ENCODE peak calls at places on chromosome 3, in eight cellular contexts. I is left lung, V is astrocyte of the cerebellum, K is fibroblast of lung, D is MM.1S, Q is IMR-90, E is Calu3, H is ovary. L is an unnamed sample.

GRCh38 chr3:152636651-152637050 is 198.3 kb upstream of the P2RY1 start:
- DNase-seq in I (no peak), K (no peak), E (no peak), V (no peak), Q (no peak), H (no peak), D (no peak), L (no peak)

GRCh38 chr3:80408322-80408721 is 640.5 kb upstream of the ROBO1 start:
- DNase-seq in H (no peak), K (no peak), Q (no peak), I (no peak), V (no peak), D (no peak), E (no peak), L (no peak)

GRCh38 chr3:112365636-112366035 is 32.7 kb downstream of the CD200 start:
- DNase-seq in V (no peak), K (peak; percentile 60), Q (no peak), H (no peak), I (no peak), E (no peak), D (no peak), L (no peak)

GRCh38 chr3:41710646-41711388 is 251.1 kb downstream of the ULK4 start:
- DNase-seq in I (no peak), Q (peak; percentile 83), H (no peak), K (peak; percentile 92), D (no peak), E (no peak), V (peak; percentile 85), L (peak; percentile 64)

GRCh38 chr3:81829946-81830345 is 68.5 kb upstream of the GBE1 start:
- DNase-seq in D (no peak), K (no peak), H (no peak), E (no peak), I (no peak), V (no peak), Q (no peak), L (no peak)

GRCh38 chr3:13886593-13887129 is 6.8 kb upstream of the WNT7A start:
- DNase-seq in I (no peak), H (no peak), V (no peak), D (no peak), E (no peak), K (no peak), Q (no peak), L (no peak)

GRCh38 chr3:41327718-41328117 is 128.4 kb downstream of the CTNNB1 start:
- DNase-seq in I (no peak), H (no peak), Q (peak; percentile 26), K (peak; percentile 55), V (no peak), E (peak; percentile 34), D (no peak), L (no peak)

GRCh38 chr3:14335774-14336413 is 66.5 kb upstream of the SLC6A6 start:
- DNase-seq in V (no peak), Q (no peak), D (peak; percentile 32), E (no peak), K (no peak), I (no peak), H (no peak), L (no peak)

GRCh38 chr3:50323614-50324199 is 1.2 kb upstream of the HYAL2 start:
- DNase-seq in Q (no peak), V (no peak), K (no peak), H (no peak), I (no peak), E (no peak), D (no peak), L (no peak)

GRCh38 chr3:14143826-14144225 is 19.0 kb downstream of the TMEM43 start:
- DNase-seq in D (no peak), I (no peak), K (peak; percentile 95), H (peak; percentile 62), Q (peak; percentile 94), V (peak; percentile 93), E (peak; percentile 34), L (peak; percentile 92)

GRCh38 chr3:186057594-186057993 is 51.3 kb downstream of the ETV5 start:
- DNase-seq in V (peak; percentile 49), K (peak; percentile 93), D (no peak), Q (peak; percentile 97), I (no peak), E (no peak), H (no peak), L (peak; percentile 77)

GRCh38 chr3:193262707-193263106 is 21.7 kb downstream of the PLAAT1 start:
- DNase-seq in E (no peak), Q (no peak), K (no peak), V (no peak), I (no peak), D (no peak), H (no peak), L (no peak)

GRCh38 chr3:126371096-126371705 is 14.0 kb upstream of the KLF15 start:
- DNase-seq in K (no peak), H (peak; percentile 6), V (no peak), I (no peak), Q (no peak), E (no peak), D (no peak), L (no peak)

GRCh38 chr3:82281205-82281604 is 519.8 kb upstream of the GBE1 start:
- DNase-seq in V (peak; percentile 5), E (no peak), D (no peak), I (no peak), H (no peak), Q (no peak), K (peak; percentile 18), L (no peak)

GRCh38 chr3:138781012-138781470 is 53.7 kb downstream of the PIK3CB start:
- DNase-seq in K (no peak), V (no peak), E (no peak), I (no peak), D (peak; percentile 83), Q (no peak), H (no peak), L (no peak)

GRCh38 chr3:31039145-31039544 is 144.7 kb upstream of the GADL1 start:
- DNase-seq in E (no peak), I (no peak), V (no peak), H (no peak), K (peak; percentile 19), Q (no peak), D (no peak), L (no peak)

GRCh38 chr3:194212869-194213320 is 76.9 kb downstream of the HES1 start:
- DNase-seq in V (no peak), I (no peak), E (no peak), D (no peak), Q (no peak), H (no peak), K (peak; percentile 51), L (no peak)

GRCh38 chr3:159953320-159953719 is 35.3 kb upstream of the IL12A start:
- DNase-seq in E (no peak), D (no peak), Q (no peak), V (no peak), I (no peak), K (no peak), H (no peak), L (no peak)

GRCh38 chr3:101999177-101999778 is 150.0 kb downstream of the NFKBIZ start:
- DNase-seq in Q (no peak), I (no peak), D (no peak), H (no peak), K (peak; percentile 90), V (peak; percentile 81), E (no peak), L (no peak)

GRCh38 chr3:100467133-100467532 is 25.3 kb upstream of the TMEM45A start:
- DNase-seq in E (no peak), I (no peak), V (no peak), D (no peak), Q (no peak), K (no peak), H (no peak), L (no peak)
- TF ChIP-seq CTCF in E (no peak), I (no peak), V (no peak), D (no peak), Q (no peak), K (no peak), H (no peak), L (no peak)

GRCh38 chr3:155991291-155991690 is 120.8 kb downstream of the GMPS start:
- DNase-seq in E (no peak), I (no peak), H (no peak), D (no peak), V (no peak), K (no peak), Q (no peak), L (no peak)

GRCh38 chr3:155991847-155992246 is 121.4 kb downstream of the GMPS start:
- DNase-seq in K (no peak), D (no peak), Q (no peak), E (no peak), I (no peak), H (no peak), V (no peak), L (no peak)

DNA sequence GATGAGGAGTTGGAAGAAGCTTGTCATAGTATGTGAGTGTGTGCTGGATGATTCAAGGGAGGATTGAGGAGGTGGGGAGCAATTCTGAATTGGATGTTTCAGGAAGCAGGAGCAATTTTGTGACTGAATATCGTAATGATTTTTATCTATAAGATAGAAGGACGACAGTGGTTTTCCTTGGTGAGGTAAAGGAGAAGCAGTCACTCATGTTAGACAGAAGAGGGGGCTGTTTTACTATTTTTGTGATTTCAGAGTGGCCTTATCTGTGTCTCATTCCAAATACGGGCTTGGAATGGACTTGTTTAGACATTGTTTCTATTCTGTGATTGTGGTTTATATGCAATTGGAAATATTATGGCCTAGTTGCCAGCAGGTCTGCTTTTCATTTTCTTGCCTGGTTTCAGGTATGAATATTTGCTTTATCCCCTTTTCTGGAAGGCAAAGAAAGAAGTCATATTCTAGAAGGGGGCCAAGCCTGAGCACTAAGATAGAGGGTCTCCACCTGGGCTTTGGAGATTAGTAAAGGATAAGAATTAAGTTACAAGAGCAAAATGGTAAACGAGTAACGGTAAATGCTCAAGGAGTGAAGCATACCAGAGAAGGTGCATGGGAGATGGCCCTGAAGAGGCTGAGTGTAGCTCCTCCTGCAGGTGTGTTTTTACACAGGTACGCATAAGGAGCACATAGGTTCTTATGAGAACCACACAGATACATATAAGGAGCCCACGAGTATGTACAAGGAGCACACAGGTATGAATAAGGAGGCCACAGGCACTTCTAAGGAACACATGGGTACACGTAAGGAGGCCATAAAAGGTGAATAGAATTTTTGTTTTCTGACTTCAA is 124.6 kb upstream of the KCNAB1 start:
- DNase-seq in E (no peak), H (no peak), Q (peak; percentile 72), D (peak; percentile 63), K (peak; percentile 58), I (no peak), V (peak; percentile 29), L (peak; percentile 57)
- TF ChIP-seq CTCF in E (peak; percentile 36), H (peak; percentile 26), Q (peak; percentile 68), D (peak; percentile 67), K (peak; percentile 63), I (peak; percentile 25), V (peak; percentile 55), L (peak; percentile 71)

GRCh38 chr3:63661242-63661641 is 8.8 kb downstream of the SNTN start:
- DNase-seq in E (peak; percentile 23), Q (no peak), H (no peak), V (no peak), K (no peak), I (no peak), D (no peak), L (no peak)
- TF ChIP-seq CTCF in E (no peak), Q (peak; percentile 36), H (no peak), V (no peak), K (peak; percentile 28), I (no peak), D (no peak), L (peak; percentile 72)

DNA sequence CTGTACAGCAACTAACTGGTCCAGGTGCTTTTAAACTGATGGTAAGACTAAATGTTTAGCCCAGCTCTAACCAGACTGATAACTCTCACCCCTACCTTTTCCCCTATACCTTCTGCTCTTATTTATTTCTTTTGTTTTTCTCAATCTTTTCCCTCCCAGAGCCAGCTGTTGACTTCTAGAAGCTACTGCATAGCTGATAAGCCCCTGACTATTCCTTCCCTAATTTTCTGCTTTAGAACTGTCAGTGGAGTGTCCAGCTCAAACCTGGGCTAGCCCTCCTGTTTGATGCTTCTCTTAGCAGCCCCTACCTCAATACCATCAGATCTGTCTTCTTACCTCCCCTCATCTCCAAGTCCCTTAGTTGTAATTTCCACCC is 20.6 kb downstream of the SLC35G2 start:
- DNase-seq in V (no peak), H (no peak), Q (no peak), I (no peak), E (no peak), K (no peak), D (no peak), L (no peak)
- TF ChIP-seq CTCF in V (no peak), H (no peak), Q (no peak), I (no peak), E (no peak), K (no peak), D (no peak), L (no peak)

L was measured in HFFc6.